ENCODE peak calls at places on chromosome 3, in five cellular contexts. S, I, X, M and Z are unnamed samples.

GRCh38 chr3:186842426-186843038 is at the start of gene ADIPOQ:
- DNase-seq in I (no peak), X (no peak), S (no peak), M (no peak), Z (no peak)

GRCh38 chr3:111979689-111980025 is 831 bp downstream of the ABHD10 start:
- DNase-seq in I (no peak), X (no peak), M (no peak), S (no peak), Z (no peak)

GRCh38 chr3:168803536-168803935 is 707.8 kb upstream of the GOLIM4 start:
- DNase-seq in S (no peak), M (peak; percentile 14), I (no peak), X (no peak), Z (no peak)

GRCh38 chr3:124586126-124587052 is 143.9 kb upstream of the UMPS start:
- DNase-seq in X (no peak), S (no peak), I (no peak), M (no peak), Z (no peak)

GRCh38 chr3:77102916-77103769 is 63.2 kb downstream of the ROBO2 start:
- DNase-seq in I (peak; percentile 34), S (no peak), X (no peak), M (peak; percentile 12), Z (no peak)

GRCh38 chr3:27326211-27326948 is 42.8 kb downstream of the NEK10 start:
- DNase-seq in M (peak; percentile 94), I (no peak), X (no peak), S (no peak), Z (peak; percentile 88)

GRCh38 chr3:101466465-101467309 is 46.3 kb downstream of the SENP7 start:
- DNase-seq in X (no peak), M (no peak), S (no peak), I (peak; percentile 35), Z (no peak)

GRCh38 chr3:42728668-42729364 is 26.2 kb upstream of the HHATL start:
- DNase-seq in X (no peak), S (no peak), I (no peak), M (no peak), Z (no peak)

GRCh38 chr3:184498986-184499606 is 62.5 kb upstream of the EPHB3 start:
- DNase-seq in I (no peak), X (no peak), M (no peak), S (no peak), Z (no peak)

GRCh38 chr3:99128205-99128604 is 226.7 kb upstream of the DCBLD2 start:
- DNase-seq in S (no peak), M (no peak), I (no peak), X (no peak), Z (no peak)